ENCODE peak calls at places on chromosomes 16 and 17, in nine cellular contexts. One of them, this sample, is unnamed.

GRCh38 chr17:57559226-57559625 is 185.9 kb downstream of the CCDC182 start:
- DNase-seq in MM.1S: no peak
- DNase-seq in CD8-positive, alpha-beta T cell: no peak
- DNase-seq in astrocyte: no peak
- DNase-seq in neuronal stem cell: no peak
- DNase-seq in neural progenitor cell: no peak
- DNase-seq in cardiac muscle cell: no peak
- DNase-seq in prostate gland: no peak
- DNase-seq in heart right ventricle: no peak
- DNase-seq in this sample: no peak

GRCh38 chr16:85440744-85441143 is 172.4 kb upstream of the GSE1 start:
- DNase-seq in MM.1S: no peak
- DNase-seq in CD8-positive, alpha-beta T cell: no peak
- DNase-seq in astrocyte: no peak
- DNase-seq in neuronal stem cell: no peak
- DNase-seq in neural progenitor cell: no peak
- DNase-seq in cardiac muscle cell: no peak
- DNase-seq in prostate gland: no peak
- DNase-seq in heart right ventricle: no peak
- DNase-seq in this sample: no peak

GRCh38 chr16:79970551-79971236 is 370.2 kb upstream of the MAF start:
- DNase-seq in MM.1S: no peak
- DNase-seq in CD8-positive, alpha-beta T cell: no peak
- DNase-seq in astrocyte: peak; percentile 5
- DNase-seq in neuronal stem cell: no peak
- DNase-seq in neural progenitor cell: no peak
- DNase-seq in cardiac muscle cell: no peak
- DNase-seq in prostate gland: no peak
- DNase-seq in heart right ventricle: peak; percentile 43
- DNase-seq in this sample: no peak

GRCh38 chr16:71440669-71441347 is 1.0 kb downstream of the TLE7 start:
- DNase-seq in MM.1S: no peak
- DNase-seq in CD8-positive, alpha-beta T cell: no peak
- DNase-seq in astrocyte: no peak
- DNase-seq in neuronal stem cell: no peak
- DNase-seq in neural progenitor cell: peak; percentile 54
- DNase-seq in cardiac muscle cell: peak; percentile 20
- DNase-seq in prostate gland: no peak
- DNase-seq in heart right ventricle: no peak
- DNase-seq in this sample: no peak

GRCh38 chr17:74619077-74619673 is 4.4 kb downstream of the CD300E start:
- DNase-seq in MM.1S: no peak
- DNase-seq in CD8-positive, alpha-beta T cell: no peak
- DNase-seq in astrocyte: no peak
- DNase-seq in neuronal stem cell: no peak
- DNase-seq in neural progenitor cell: no peak
- DNase-seq in cardiac muscle cell: no peak
- DNase-seq in prostate gland: no peak
- DNase-seq in heart right ventricle: no peak
- DNase-seq in this sample: peak; percentile 10

GRCh38 chr17:27568811-27569210 is 62.2 kb upstream of the LGALS9 start:
- DNase-seq in MM.1S: no peak
- DNase-seq in CD8-positive, alpha-beta T cell: no peak
- DNase-seq in astrocyte: no peak
- DNase-seq in neuronal stem cell: no peak
- DNase-seq in neural progenitor cell: no peak
- DNase-seq in cardiac muscle cell: no peak
- DNase-seq in prostate gland: no peak
- DNase-seq in heart right ventricle: no peak
- DNase-seq in this sample: no peak

GRCh38 chr16:73365010-73365409 is 317.1 kb upstream of the ZFHX3 start:
- DNase-seq in MM.1S: no peak
- DNase-seq in CD8-positive, alpha-beta T cell: no peak
- DNase-seq in astrocyte: peak; percentile 3
- DNase-seq in neuronal stem cell: no peak
- DNase-seq in neural progenitor cell: no peak
- DNase-seq in cardiac muscle cell: peak; percentile 91
- DNase-seq in prostate gland: no peak
- DNase-seq in heart right ventricle: peak; percentile 11
- DNase-seq in this sample: no peak

GRCh38 chr17:81223758-81224122 is 975 bp upstream of the CEP131 start:
- DNase-seq in MM.1S: no peak
- DNase-seq in CD8-positive, alpha-beta T cell: no peak
- DNase-seq in astrocyte: no peak
- DNase-seq in neuronal stem cell: no peak
- DNase-seq in neural progenitor cell: peak; percentile 43
- DNase-seq in cardiac muscle cell: no peak
- DNase-seq in prostate gland: no peak
- DNase-seq in heart right ventricle: no peak
- DNase-seq in this sample: no peak

GRCh38 chr17:12730931-12731521 is 58.3 kb upstream of the ARHGAP44 start:
- DNase-seq in MM.1S: no peak
- DNase-seq in CD8-positive, alpha-beta T cell: no peak
- DNase-seq in astrocyte: peak; percentile 50
- DNase-seq in neuronal stem cell: no peak
- DNase-seq in neural progenitor cell: peak; percentile 45
- DNase-seq in cardiac muscle cell: peak; percentile 95
- DNase-seq in prostate gland: peak; percentile 15
- DNase-seq in heart right ventricle: peak; percentile 87
- DNase-seq in this sample: peak; percentile 61

GRCh38 chr17:81494984-81495383 is 17.6 kb downstream of the ACTG1 start:
- DNase-seq in MM.1S: no peak
- DNase-seq in CD8-positive, alpha-beta T cell: no peak
- DNase-seq in astrocyte: no peak
- DNase-seq in neuronal stem cell: no peak
- DNase-seq in neural progenitor cell: peak; percentile 10
- DNase-seq in cardiac muscle cell: no peak
- DNase-seq in prostate gland: no peak
- DNase-seq in heart right ventricle: no peak
- DNase-seq in this sample: no peak

GRCh38 chr17:12922120-12922519 is 95.7 kb downstream of the ELAC2 start:
- DNase-seq in MM.1S: no peak
- DNase-seq in CD8-positive, alpha-beta T cell: no peak
- DNase-seq in astrocyte: no peak
- DNase-seq in neuronal stem cell: no peak
- DNase-seq in neural progenitor cell: no peak
- DNase-seq in cardiac muscle cell: no peak
- DNase-seq in prostate gland: no peak
- DNase-seq in heart right ventricle: no peak
- DNase-seq in this sample: no peak

DNA sequence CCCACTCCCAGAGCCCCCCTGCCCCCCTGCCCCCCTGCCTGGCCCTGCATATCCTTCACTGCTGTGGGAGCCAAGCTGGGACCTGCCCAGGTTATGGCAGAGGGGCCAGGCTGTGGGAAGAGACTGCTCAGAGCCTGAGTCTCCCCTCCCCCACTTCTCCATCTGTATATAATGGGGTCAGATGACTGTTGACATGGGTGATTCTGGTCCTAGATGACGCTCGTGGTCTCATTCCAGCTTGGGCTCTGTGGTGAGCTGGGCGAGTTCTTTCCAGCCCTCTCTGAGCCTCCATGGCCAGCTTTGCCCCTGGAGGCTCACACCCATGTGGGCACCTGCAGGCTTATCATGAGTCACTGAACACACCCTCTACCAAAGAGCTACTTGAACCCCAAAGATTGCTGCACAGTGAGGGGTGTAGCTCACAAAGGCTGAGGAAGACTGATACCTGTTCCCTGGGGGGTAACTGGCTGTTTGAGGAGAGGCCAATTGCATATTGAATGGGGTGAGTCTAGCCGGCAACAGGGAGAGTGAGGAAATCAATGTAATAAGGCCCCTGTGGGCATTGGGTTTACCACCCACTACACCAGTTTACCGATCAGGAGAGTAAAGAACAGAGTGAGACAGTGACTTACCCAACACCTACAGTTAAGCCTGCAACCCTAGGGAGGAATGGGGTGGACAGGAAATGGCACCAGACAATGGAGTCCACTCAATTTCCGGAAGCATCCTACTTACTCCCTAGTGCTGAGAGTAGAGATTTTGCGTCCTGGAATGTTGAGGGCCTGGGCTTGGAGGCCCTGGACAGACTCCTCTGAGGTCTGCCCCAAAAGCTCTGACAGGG is 4.2 kb upstream of the SREBF1 start:
- DNase-seq in MM.1S: no peak
- DNase-seq in CD8-positive, alpha-beta T cell: no peak
- DNase-seq in astrocyte: peak; percentile 40
- DNase-seq in neuronal stem cell: no peak
- DNase-seq in neural progenitor cell: peak; percentile 47
- DNase-seq in cardiac muscle cell: no peak
- DNase-seq in prostate gland: no peak
- DNase-seq in heart right ventricle: no peak
- DNase-seq in this sample: no peak
- H3K4me1 ChIP-seq in MM.1S: peaks cover 32% of the 10 kb centered on the region
- H3K4me1 ChIP-seq in CD8-positive, alpha-beta T cell: peaks cover 43% of the 10 kb centered on the region
- H3K4me1 ChIP-seq in astrocyte: peaks cover 36% of the 10 kb centered on the region
- H3K4me1 ChIP-seq in neuronal stem cell: peaks cover 26% of the 10 kb centered on the region
- H3K4me1 ChIP-seq in neural progenitor cell: peaks cover 36% of the 10 kb centered on the region
- H3K4me1 ChIP-seq in cardiac muscle cell: peaks cover 45% of the 10 kb centered on the region
- H3K4me1 ChIP-seq in prostate gland: peaks cover 45% of the 10 kb centered on the region
- H3K4me1 ChIP-seq in heart right ventricle: peaks cover 68% of the 10 kb centered on the region
- H3K4me1 ChIP-seq in this sample: peaks cover 63% of the 10 kb centered on the region

GRCh38 chr16:20042848-20043247 is 30.8 kb downstream of the GPR139 start:
- DNase-seq in MM.1S: no peak
- DNase-seq in CD8-positive, alpha-beta T cell: no peak
- DNase-seq in astrocyte: no peak
- DNase-seq in neuronal stem cell: no peak
- DNase-seq in neural progenitor cell: no peak
- DNase-seq in cardiac muscle cell: no peak
- DNase-seq in prostate gland: no peak
- DNase-seq in heart right ventricle: no peak
- DNase-seq in this sample: no peak

GRCh38 chr16:20040011-20040410 is 33.7 kb downstream of the GPR139 start:
- DNase-seq in MM.1S: no peak
- DNase-seq in CD8-positive, alpha-beta T cell: no peak
- DNase-seq in astrocyte: no peak
- DNase-seq in neuronal stem cell: no peak
- DNase-seq in neural progenitor cell: no peak
- DNase-seq in cardiac muscle cell: no peak
- DNase-seq in prostate gland: no peak
- DNase-seq in heart right ventricle: no peak
- DNase-seq in this sample: no peak

GRCh38 chr16:20041924-20042596 is 31.6 kb downstream of the GPR139 start:
- DNase-seq in MM.1S: no peak
- DNase-seq in CD8-positive, alpha-beta T cell: no peak
- DNase-seq in astrocyte: no peak
- DNase-seq in neuronal stem cell: no peak
- DNase-seq in neural progenitor cell: no peak
- DNase-seq in cardiac muscle cell: no peak
- DNase-seq in prostate gland: no peak
- DNase-seq in heart right ventricle: no peak
- DNase-seq in this sample: no peak
- H3K27me3 ChIP-seq in MM.1S: no peaks in the 10 kb centered on the region
- H3K27me3 ChIP-seq in CD8-positive, alpha-beta T cell: no peaks in the 10 kb centered on the region
- H3K27me3 ChIP-seq in astrocyte: no peaks in the 10 kb centered on the region
- H3K27me3 ChIP-seq in neuronal stem cell: no peaks in the 10 kb centered on the region
- H3K27me3 ChIP-seq in neural progenitor cell: no peaks in the 10 kb centered on the region
- H3K27me3 ChIP-seq in cardiac muscle cell: no peaks in the 10 kb centered on the region
- H3K27me3 ChIP-seq in prostate gland: no peaks in the 10 kb centered on the region
- H3K27me3 ChIP-seq in heart right ventricle: no peaks in the 10 kb centered on the region
- H3K27me3 ChIP-seq in this sample: peaks cover 8% of the 10 kb centered on the region

DNA sequence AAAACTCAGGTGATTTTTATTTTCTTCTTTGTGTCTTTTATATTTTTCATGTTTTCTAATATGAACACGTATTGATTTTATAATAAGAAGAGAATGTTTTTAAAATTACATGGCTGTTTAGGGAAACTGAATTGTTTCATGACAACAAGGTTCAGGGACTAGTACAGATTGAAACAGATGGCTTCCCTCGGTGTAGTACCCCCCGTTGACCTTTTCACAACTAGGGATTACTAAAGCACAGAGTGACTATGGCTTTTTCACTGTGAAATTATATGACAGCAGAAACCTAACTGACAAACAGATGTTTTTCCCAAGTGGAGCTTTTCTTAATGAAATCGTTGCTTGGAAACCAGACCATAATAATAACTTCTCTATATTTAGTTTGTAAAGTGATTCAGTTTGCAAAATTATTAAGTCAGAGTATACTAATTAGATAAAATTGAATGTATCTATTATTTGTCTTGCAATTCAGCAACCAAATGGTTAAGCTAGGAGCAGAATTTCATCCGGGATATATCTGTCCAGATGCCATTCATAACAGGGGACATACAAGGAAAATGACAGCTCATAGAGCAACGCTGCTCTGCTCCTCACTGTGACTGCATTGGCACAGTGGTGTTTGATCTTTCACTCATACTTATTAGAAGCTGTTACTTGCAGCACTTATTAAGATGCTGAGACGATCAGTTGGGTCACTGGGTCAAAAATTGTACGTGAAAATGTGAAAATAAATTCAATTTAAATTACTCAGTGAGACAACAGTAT is 111.7 kb downstream of the TANGO6 start:
- DNase-seq in MM.1S: no peak
- DNase-seq in CD8-positive, alpha-beta T cell: no peak
- DNase-seq in astrocyte: no peak
- DNase-seq in neuronal stem cell: no peak
- DNase-seq in neural progenitor cell: peak; percentile 64
- DNase-seq in cardiac muscle cell: no peak
- DNase-seq in prostate gland: no peak
- DNase-seq in heart right ventricle: no peak
- DNase-seq in this sample: no peak
- H3K27ac ChIP-seq in MM.1S: no peak overlapping the region
- H3K27ac ChIP-seq in CD8-positive, alpha-beta T cell: no peak overlapping the region
- H3K27ac ChIP-seq in astrocyte: no peak overlapping the region
- H3K27ac ChIP-seq in neuronal stem cell: no peak overlapping the region
- H3K27ac ChIP-seq in neural progenitor cell: no peak overlapping the region
- H3K27ac ChIP-seq in cardiac muscle cell: no peak overlapping the region
- H3K27ac ChIP-seq in prostate gland: no peak overlapping the region
- H3K27ac ChIP-seq in heart right ventricle: no peak overlapping the region
- H3K27ac ChIP-seq in this sample: no peak overlapping the region

DNA sequence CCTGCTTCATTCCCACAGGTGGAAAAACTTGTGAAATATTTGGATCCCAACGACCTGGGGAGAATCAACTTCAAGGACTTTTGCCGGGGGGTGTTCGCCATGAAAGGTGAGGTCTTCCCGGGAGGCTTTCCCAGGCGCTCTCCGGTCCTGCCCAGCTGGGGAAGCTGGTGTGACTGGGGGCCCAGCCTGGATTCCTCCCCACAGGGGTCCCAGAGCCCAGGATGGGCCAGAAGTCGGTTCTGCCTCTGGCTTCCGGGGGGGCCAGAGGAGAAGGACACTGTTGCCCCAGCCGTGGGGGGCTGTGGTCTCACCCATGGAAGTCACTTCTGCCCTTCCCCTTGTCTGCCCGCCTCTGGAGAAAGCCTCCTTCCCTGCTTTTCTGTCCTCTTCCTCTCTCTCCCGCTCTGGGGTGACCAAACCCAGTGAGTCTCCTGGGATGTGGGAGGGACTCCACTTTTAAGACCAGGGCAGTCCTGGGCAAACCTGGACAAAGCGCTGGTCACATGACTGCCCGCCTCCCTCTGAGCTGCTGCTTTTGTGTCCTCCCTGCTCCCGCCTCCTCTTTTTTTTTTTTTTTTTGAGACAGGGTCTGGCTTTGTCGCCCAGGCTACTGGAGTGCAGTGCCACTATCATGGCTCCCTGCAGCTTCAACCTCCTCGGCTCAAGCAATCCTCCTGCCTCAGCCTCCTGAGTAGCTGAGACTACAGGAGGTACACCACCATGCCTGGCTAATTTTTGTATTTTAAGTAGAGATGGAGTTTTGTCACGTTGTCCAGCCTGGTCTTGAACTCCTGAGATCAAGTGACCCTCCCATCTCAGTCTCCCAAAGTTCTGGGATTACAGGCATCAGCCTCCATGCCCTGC is 40.6 kb downstream of the RAB11FIP4 start:
- DNase-seq in MM.1S: no peak
- DNase-seq in CD8-positive, alpha-beta T cell: no peak
- DNase-seq in astrocyte: no peak
- DNase-seq in neuronal stem cell: peak; percentile 73
- DNase-seq in neural progenitor cell: peak; percentile 89
- DNase-seq in cardiac muscle cell: no peak
- DNase-seq in prostate gland: no peak
- DNase-seq in heart right ventricle: no peak
- DNase-seq in this sample: no peak
- H3K4me1 ChIP-seq in MM.1S: peaks cover 10% of the 10 kb centered on the region
- H3K4me1 ChIP-seq in CD8-positive, alpha-beta T cell: peaks cover 16% of the 10 kb centered on the region
- H3K4me1 ChIP-seq in astrocyte: no peaks in the 10 kb centered on the region
- H3K4me1 ChIP-seq in neuronal stem cell: peaks cover 9% of the 10 kb centered on the region
- H3K4me1 ChIP-seq in neural progenitor cell: peaks cover 13% of the 10 kb centered on the region
- H3K4me1 ChIP-seq in cardiac muscle cell: no peaks in the 10 kb centered on the region
- H3K4me1 ChIP-seq in prostate gland: no peaks in the 10 kb centered on the region
- H3K4me1 ChIP-seq in heart right ventricle: peaks cover 8% of the 10 kb centered on the region
- H3K4me1 ChIP-seq in this sample: no peaks in the 10 kb centered on the region